ENCODE peak calls at places on chromosomes 12 and 14, in five cellular contexts. One of them, this sample, is unnamed.

GRCh38 chr12:119676022-119676421 is 8.1 kb downstream of the PRKAB1 start:
- DNase-seq in chondrocyte: no peak
- DNase-seq in heart left ventricle: no peak
- DNase-seq in MM.1S: no peak
- DNase-seq in psoas muscle: no peak
- DNase-seq in this sample: no peak

GRCh38 chr14:86052868-86053267 is 522.9 kb downstream of the FLRT2 start:
- DNase-seq in psoas muscle: no peak
- DNase-seq in heart left ventricle: no peak
- DNase-seq in MM.1S: no peak
- DNase-seq in chondrocyte: no peak
- DNase-seq in this sample: no peak

GRCh38 chr12:57793920-57794319 is 11.3 kb downstream of the TSFM start:
- DNase-seq in chondrocyte: no peak
- DNase-seq in MM.1S: no peak
- DNase-seq in psoas muscle: no peak
- DNase-seq in heart left ventricle: no peak
- DNase-seq in this sample: no peak

GRCh38 chr14:57326253-57326652 is 57.5 kb downstream of the AP5M1 start:
- DNase-seq in psoas muscle: no peak
- DNase-seq in MM.1S: no peak
- DNase-seq in chondrocyte: no peak
- DNase-seq in heart left ventricle: no peak
- DNase-seq in this sample: no peak

GRCh38 chr12:48074266-48074665 is 31.6 kb downstream of the SENP1 start:
- DNase-seq in chondrocyte: no peak
- DNase-seq in MM.1S: no peak
- DNase-seq in psoas muscle: no peak
- DNase-seq in heart left ventricle: no peak
- DNase-seq in this sample: no peak

GRCh38 chr12:8087666-8088065 is 5.6 kb downstream of the NECAP1 start:
- DNase-seq in chondrocyte: no peak
- DNase-seq in MM.1S: peak; percentile 25
- DNase-seq in psoas muscle: no peak
- DNase-seq in heart left ventricle: no peak
- DNase-seq in this sample: no peak

GRCh38 chr12:32455607-32456063 is 56.3 kb downstream of the FGD4 start:
- DNase-seq in psoas muscle: no peak
- DNase-seq in heart left ventricle: no peak
- DNase-seq in chondrocyte: no peak
- DNase-seq in MM.1S: peak; percentile 87
- DNase-seq in this sample: no peak

GRCh38 chr14:72715215-72715909 is 178.5 kb downstream of the DPF3 start:
- DNase-seq in MM.1S: no peak
- DNase-seq in chondrocyte: no peak
- DNase-seq in psoas muscle: peak; percentile 42
- DNase-seq in heart left ventricle: no peak
- DNase-seq in this sample: no peak

GRCh38 chr14:104685216-104685997 is 4.0 kb upstream of the INF2 start:
- DNase-seq in psoas muscle: no peak
- DNase-seq in MM.1S: no peak
- DNase-seq in heart left ventricle: peak; percentile 55
- DNase-seq in chondrocyte: no peak
- DNase-seq in this sample: no peak

GRCh38 chr14:45361727-45362126 is 108.7 kb upstream of the MIS18BP1 start:
- DNase-seq in MM.1S: no peak
- DNase-seq in chondrocyte: no peak
- DNase-seq in psoas muscle: no peak
- DNase-seq in heart left ventricle: no peak
- DNase-seq in this sample: no peak

GRCh38 chr12:29961231-29961630 is 177.5 kb upstream of the TMTC1 start:
- DNase-seq in MM.1S: no peak
- DNase-seq in psoas muscle: no peak
- DNase-seq in heart left ventricle: no peak
- DNase-seq in chondrocyte: no peak
- DNase-seq in this sample: no peak

GRCh38 chr12:115079760-115080159 is 395.8 kb upstream of the TBX3 start:
- DNase-seq in chondrocyte: no peak
- DNase-seq in MM.1S: no peak
- DNase-seq in psoas muscle: no peak
- DNase-seq in heart left ventricle: no peak
- DNase-seq in this sample: no peak

GRCh38 chr12:112182499-112182898 is 57.1 kb downstream of the TRAFD1 start:
- DNase-seq in MM.1S: no peak
- DNase-seq in chondrocyte: no peak
- DNase-seq in psoas muscle: no peak
- DNase-seq in heart left ventricle: no peak
- DNase-seq in this sample: no peak

GRCh38 chr14:52061380-52061779 is 7.5 kb downstream of the NID2 start:
- DNase-seq in heart left ventricle: no peak
- DNase-seq in MM.1S: no peak
- DNase-seq in psoas muscle: no peak
- DNase-seq in chondrocyte: no peak
- DNase-seq in this sample: no peak

GRCh38 chr12:130620281-130620680 is 95.8 kb downstream of the RIMBP2 start:
- DNase-seq in psoas muscle: no peak
- DNase-seq in heart left ventricle: no peak
- DNase-seq in chondrocyte: no peak
- DNase-seq in MM.1S: no peak
- DNase-seq in this sample: no peak

GRCh38 chr14:105534586-105534985 is 8.2 kb downstream of the TMEM121 start:
- DNase-seq in chondrocyte: peak; percentile 66
- DNase-seq in MM.1S: no peak
- DNase-seq in heart left ventricle: no peak
- DNase-seq in psoas muscle: no peak
- DNase-seq in this sample: no peak

GRCh38 chr12:111022386-111022785 is 102.0 kb upstream of the MYL2 start:
- DNase-seq in chondrocyte: no peak
- DNase-seq in psoas muscle: no peak
- DNase-seq in heart left ventricle: no peak
- DNase-seq in MM.1S: no peak
- DNase-seq in this sample: no peak

GRCh38 chr14:69701857-69702256 is 65.1 kb upstream of the SRSF5 start:
- DNase-seq in psoas muscle: no peak
- DNase-seq in MM.1S: peak; percentile 49
- DNase-seq in chondrocyte: no peak
- DNase-seq in heart left ventricle: no peak
- DNase-seq in this sample: no peak

DNA sequence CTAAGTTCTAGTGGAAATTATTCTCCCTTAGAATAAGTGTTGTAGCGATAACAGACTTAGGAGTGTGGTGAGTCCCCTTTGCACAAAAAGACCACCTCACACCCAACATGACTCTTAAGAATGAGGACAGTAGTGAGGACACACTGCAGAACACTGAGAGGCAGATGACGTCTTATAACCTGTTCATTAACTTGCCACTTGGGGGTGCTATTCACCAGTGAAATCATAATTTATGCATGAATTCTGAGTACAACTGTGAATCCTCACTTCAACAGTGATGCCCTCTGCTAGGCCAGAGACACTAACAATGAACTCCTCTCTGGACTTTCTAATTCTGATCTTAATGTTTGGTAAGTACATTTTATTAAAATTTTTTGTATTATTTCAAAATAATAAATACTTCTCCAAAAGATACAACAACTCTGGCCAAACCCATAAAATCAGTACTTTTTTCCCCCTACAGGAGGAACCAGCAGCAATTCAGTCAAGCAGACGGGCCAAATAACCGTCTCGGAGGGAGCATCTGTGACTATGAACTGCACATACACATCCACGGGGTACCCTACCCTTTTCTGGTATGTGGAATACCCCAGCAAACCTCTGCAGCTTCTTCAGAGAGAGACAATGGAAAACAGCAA is 274.7 kb downstream of the DAD1 start:
- DNase-seq in heart left ventricle: no peak
- DNase-seq in psoas muscle: no peak
- DNase-seq in chondrocyte: no peak
- DNase-seq in MM.1S: peak; percentile 46
- DNase-seq in this sample: no peak
- TF ChIP-seq CTCF in heart left ventricle: peak; percentile 59
- TF ChIP-seq CTCF in psoas muscle: peak; percentile 53
- TF ChIP-seq CTCF in chondrocyte: peak; percentile 88
- TF ChIP-seq CTCF in MM.1S: peak; percentile 51
- TF ChIP-seq CTCF in this sample: no peak

GRCh38 chr14:98393527-98393926 is 878.5 kb downstream of the BCL11B start:
- DNase-seq in chondrocyte: no peak
- DNase-seq in heart left ventricle: no peak
- DNase-seq in psoas muscle: no peak
- DNase-seq in MM.1S: no peak
- DNase-seq in this sample: no peak
- TF ChIP-seq CTCF in chondrocyte: no peak
- TF ChIP-seq CTCF in heart left ventricle: no peak
- TF ChIP-seq CTCF in psoas muscle: no peak
- TF ChIP-seq CTCF in MM.1S: no peak
- TF ChIP-seq CTCF in this sample: no peak

DNA sequence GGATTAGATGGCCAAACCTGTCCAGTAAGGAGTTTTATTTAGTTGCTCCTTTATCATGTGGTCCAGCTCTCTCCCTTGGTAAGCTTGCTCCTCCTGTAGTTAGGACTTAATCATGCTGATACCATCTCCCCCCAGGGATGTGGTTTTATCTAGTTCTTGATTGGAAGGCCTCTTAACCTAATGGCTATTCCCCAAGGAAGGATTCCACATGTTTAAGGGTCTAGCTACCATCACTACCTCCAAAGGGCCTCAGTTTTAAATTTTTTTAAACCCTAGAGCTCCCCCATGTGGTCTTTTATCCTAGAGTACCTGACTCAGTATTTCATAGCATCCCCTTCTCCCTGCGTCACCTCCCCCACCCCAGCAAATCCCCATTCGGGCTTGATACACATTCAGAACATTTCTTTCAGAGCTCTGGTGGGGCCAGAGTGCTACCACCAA is 22.5 kb downstream of the MAP3K12 start:
- DNase-seq in psoas muscle: no peak
- DNase-seq in chondrocyte: no peak
- DNase-seq in MM.1S: peak; percentile 50
- DNase-seq in heart left ventricle: no peak
- DNase-seq in this sample: no peak
- TF ChIP-seq CTCF in psoas muscle: peak; percentile 22
- TF ChIP-seq CTCF in chondrocyte: peak; percentile 73
- TF ChIP-seq CTCF in MM.1S: peak; percentile 57
- TF ChIP-seq CTCF in heart left ventricle: peak; percentile 19
- TF ChIP-seq CTCF in this sample: no peak

GRCh38 chr12:19507823-19508222 is 68.5 kb downstream of the AEBP2 start:
- DNase-seq in chondrocyte: no peak
- DNase-seq in psoas muscle: no peak
- DNase-seq in heart left ventricle: no peak
- DNase-seq in MM.1S: no peak
- DNase-seq in this sample: no peak
- TF ChIP-seq CTCF in chondrocyte: peak; percentile 76
- TF ChIP-seq CTCF in psoas muscle: peak; percentile 24
- TF ChIP-seq CTCF in heart left ventricle: peak; percentile 22
- TF ChIP-seq CTCF in MM.1S: no peak
- TF ChIP-seq CTCF in this sample: no peak

DNA sequence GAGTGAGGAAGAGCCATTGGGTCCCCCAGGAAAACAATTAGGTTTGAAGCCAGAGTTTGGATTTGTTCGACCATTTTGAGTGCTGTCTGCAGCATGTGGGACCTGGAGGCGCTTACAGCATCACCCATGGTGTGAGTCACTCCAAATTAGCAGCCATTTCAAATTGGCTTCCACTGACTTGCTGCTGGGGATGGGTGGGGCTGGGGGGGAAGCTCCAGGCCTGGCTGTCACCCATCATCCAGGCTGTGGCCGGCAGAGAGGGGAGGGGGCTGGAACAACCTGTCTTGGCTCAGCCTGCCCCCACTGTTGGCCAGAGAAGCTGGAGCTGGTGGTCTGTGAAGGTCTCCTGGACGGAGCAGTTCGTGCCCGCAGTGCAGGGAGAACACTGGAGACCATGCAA is 11.1 kb downstream of the TSPAN9 start:
- DNase-seq in psoas muscle: no peak
- DNase-seq in heart left ventricle: no peak
- DNase-seq in chondrocyte: no peak
- DNase-seq in MM.1S: no peak
- DNase-seq in this sample: no peak
- TF ChIP-seq CTCF in psoas muscle: no peak
- TF ChIP-seq CTCF in heart left ventricle: no peak
- TF ChIP-seq CTCF in chondrocyte: no peak
- TF ChIP-seq CTCF in MM.1S: no peak
- TF ChIP-seq CTCF in this sample: no peak

DNA sequence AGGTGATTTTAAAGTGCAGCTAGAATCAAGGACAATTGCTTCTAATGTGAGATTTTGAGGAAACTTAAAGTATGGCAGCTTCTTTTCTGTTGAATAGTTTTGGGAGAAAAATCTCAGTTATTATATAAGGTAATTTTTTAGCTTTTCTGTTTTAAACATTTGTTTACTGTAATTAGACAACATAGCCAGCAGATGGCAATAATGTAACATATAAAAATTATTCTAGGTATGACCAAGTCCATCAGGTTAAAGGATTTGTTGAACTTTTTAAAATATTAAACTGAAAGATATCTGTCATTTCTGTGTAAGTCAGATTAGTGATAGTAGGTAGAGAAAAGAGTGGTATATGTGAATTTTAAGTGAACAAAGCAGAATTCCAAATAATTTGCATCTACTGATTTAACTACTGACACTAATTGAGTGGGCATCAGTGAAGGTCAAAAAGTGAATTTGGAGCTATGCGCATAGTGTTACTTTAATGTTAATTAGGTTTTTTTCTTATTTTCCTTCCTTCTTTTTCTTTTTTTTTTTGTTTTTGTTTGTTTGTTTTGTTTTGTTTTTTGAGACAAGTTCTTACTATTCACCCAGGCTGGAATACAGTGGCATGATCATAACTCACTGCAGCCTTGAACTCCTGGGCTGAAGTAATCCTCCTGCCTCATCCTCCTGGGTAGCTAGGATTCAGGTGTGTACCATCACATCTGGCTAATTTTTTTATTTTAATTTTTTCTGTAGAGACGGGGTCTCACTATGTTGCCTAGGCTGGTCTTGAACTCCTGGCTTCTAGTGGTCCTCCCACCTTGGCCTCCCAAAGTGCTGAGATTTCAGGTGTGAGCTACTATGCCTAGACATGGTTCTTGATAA is 18.6 kb downstream of the PRORP start:
- DNase-seq in chondrocyte: no peak
- DNase-seq in psoas muscle: no peak
- DNase-seq in heart left ventricle: no peak
- DNase-seq in MM.1S: peak; percentile 48
- DNase-seq in this sample: no peak
- TF ChIP-seq CTCF in chondrocyte: no peak
- TF ChIP-seq CTCF in psoas muscle: peak; percentile 63
- TF ChIP-seq CTCF in heart left ventricle: peak; percentile 51
- TF ChIP-seq CTCF in MM.1S: peak; percentile 24
- TF ChIP-seq CTCF in this sample: no peak

DNA sequence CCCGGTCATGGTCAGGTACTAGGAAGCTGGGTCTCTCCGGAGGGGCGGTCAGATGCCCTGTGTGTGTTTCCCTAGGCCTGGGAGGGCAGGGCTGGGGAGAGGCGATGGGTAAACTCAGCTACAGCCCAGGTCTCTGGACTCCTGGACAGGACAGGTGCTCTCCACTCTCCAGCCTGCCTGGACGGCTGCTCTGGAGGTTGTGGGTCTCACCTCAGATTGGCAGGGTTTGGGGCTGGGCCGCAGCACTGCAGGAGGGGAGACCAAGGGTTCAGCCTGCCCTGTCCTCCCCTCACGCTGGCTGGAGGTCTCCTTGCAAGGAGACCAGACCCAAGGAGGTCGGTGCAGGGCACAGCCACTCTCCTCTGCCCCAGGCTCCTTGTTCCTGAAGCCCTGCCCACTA is 7.8 kb downstream of the KRT80 start:
- DNase-seq in psoas muscle: no peak
- DNase-seq in MM.1S: no peak
- DNase-seq in chondrocyte: no peak
- DNase-seq in heart left ventricle: no peak
- DNase-seq in this sample: no peak
- TF ChIP-seq CTCF in psoas muscle: no peak
- TF ChIP-seq CTCF in MM.1S: no peak
- TF ChIP-seq CTCF in chondrocyte: no peak
- TF ChIP-seq CTCF in heart left ventricle: no peak
- TF ChIP-seq CTCF in this sample: no peak